ENCODE peak calls at places on chromosome 12, in four cellular contexts. J, R, L and X are unnamed samples. For H3K27me3, the result is how much of the 10 kb centered on the place peaks cover.

GRCh38 chr12:12017798-12018197 is 52.9 kb upstream of the BCL2L14 start:
- DNase-seq in J (no peak), R (no peak), L (no peak), X (no peak)

GRCh38 chr12:121420109-121420508 is 20.2 kb downstream of the RNF34 start:
- DNase-seq in J (no peak), R (no peak), L (no peak), X (no peak)

GRCh38 chr12:11581179-11581755 is 68.2 kb upstream of the ETV6 start:
- DNase-seq in J (peak), R (peak), L (peak), X (peak)

GRCh38 chr12:86241600-86241999 is 14.6 kb downstream of the MGAT4C start:
- DNase-seq in J (no peak), R (no peak), L (no peak), X (no peak)

GRCh38 chr12:43812042-43812441 is 5.9 kb upstream of the TWF1 start:
- DNase-seq in J (peak), R (no peak), L (no peak), X (no peak)

GRCh38 chr12:70875628-70876027 is 44.9 kb downstream of the PTPRR start:
- DNase-seq in J (no peak), R (no peak), L (no peak), X (no peak)

GRCh38 chr12:117662620-117663395 is 301.4 kb upstream of the NOS1 start:
- DNase-seq in J (no peak), R (peak), L (no peak), X (peak)

GRCh38 chr12:25553083-25553482 is at the start of gene LMNTD1:
- DNase-seq in J (peak), R (peak), L (peak), X (no peak)

GRCh38 chr12:103858953-103859601 is 18.0 kb upstream of the NT5DC3 start:
- DNase-seq in J (peak), R (peak), L (peak), X (peak)

GRCh38 chr12:107014050-107014449 is 27.1 kb upstream of the MTERF2 start:
- DNase-seq in J (peak), R (peak), L (peak), X (no peak)

GRCh38 chr12:6089041-6089823 is 35.2 kb downstream of the VWF start:
- DNase-seq in J (peak), R (peak), L (peak), X (no peak)

GRCh38 chr12:43011383-43011926 is 421.9 kb upstream of the PRICKLE1 start:
- DNase-seq in J (no peak), R (no peak), L (no peak), X (no peak)

GRCh38 chr12:121400332-121401139 is 618 bp downstream of the RNF34 start:
- DNase-seq in J (peak), R (peak), L (peak), X (peak)

GRCh38 chr12:124370384-124370783 is 75.5 kb downstream of the RFLNA start:
- DNase-seq in J (no peak), R (no peak), L (no peak), X (no peak)

GRCh38 chr12:29043069-29043468 is 106.0 kb upstream of the FAR2 start:
- DNase-seq in J (no peak), R (peak), L (no peak), X (no peak)

GRCh38 chr12:118979763-118980406 is 1.5 kb upstream of the SRRM4 start:
- DNase-seq in J (peak), R (peak), L (peak), X (peak)

GRCh38 chr12:82130763-82131162 is 227.4 kb downstream of the CCDC59 start:
- DNase-seq in J (no peak), R (no peak), L (no peak), X (no peak)

GRCh38 chr12:42862055-42862454 is 272.5 kb upstream of the PRICKLE1 start:
- DNase-seq in J (peak), R (peak), L (no peak), X (peak)

DNA sequence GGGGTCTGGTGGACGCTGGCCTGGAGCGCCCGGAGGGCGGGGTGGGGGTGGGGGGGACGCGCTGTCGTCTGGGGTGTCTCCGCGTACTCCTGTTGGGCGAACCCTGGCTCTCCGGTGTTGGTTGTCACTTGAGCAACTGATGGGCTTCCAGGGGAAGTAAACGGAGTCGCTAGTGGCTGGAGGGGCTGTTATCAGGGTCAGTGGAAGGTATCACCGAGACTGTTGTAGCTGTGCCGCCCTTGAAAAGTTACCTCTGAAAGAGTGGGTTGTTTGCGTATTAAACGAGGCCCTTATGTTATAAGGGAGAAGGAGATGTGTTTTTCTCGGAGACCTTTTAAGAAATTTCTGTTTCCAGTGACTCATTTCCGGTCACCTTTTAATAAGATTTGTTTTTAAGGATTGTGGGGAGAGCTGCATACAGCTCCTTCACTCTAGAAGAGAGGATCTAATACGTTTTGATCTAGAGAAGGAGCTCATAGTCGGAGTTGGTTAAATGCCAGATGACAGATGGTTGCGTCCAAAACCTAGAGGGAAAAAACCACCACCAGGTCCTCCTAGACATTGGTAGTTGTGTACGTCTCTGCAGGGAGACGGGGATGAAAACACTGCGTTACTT is 699 bp upstream of the DBX2 start:
- DNase-seq in J (peak), R (peak), L (no peak), X (no peak)
- H3K4me3 ChIP-seq in J (no peak), R (peak), L (peak), X (no peak)

DNA sequence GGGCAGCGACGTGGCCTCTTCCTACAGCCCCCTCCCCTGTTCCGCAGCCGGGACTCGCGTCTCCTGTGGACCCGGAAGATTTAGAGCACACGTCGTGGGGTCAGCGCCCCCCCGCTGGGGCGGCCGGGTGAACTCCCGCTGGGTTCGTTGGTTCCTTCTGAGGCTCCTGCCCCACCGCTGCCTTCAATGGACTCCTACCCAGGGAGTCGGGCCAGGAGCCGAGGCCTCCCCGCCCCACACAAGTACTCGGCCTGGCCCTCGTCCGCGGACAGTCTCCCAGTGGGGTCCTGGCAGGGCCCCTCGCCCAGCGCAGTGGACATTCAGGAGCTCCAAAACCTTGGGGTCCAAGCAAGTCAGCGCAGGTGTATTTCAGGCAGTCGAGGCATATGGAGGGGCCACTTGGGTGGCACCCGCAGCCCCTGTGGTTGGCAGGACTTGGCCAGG is 1.2 kb downstream of the MMP17 start:
- DNase-seq in J (peak), R (peak), L (peak), X (no peak)
- H3K27me3 ChIP-seq in J (under half), R (under half), L (half or more), X (under half)

DNA sequence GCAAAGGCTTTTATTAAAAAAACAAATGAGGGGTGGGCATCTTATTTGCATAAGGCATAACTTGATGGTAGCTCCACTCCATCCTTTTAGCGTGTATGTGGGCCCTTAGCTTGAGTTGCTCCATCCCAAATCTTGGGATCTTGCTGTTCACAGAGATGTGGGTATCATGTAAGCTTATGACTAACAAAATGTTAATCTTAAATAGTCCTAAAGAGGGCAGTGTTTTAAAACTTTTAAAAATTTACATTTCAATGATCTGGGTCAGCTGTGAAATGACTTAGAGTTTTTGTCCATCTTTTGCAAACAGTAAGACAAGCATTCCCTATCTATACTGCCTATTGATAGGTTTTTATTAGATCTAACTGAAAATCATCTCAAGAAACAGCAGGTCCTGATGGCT is 86.0 kb downstream of the SLCO1A2 start:
- DNase-seq in J (no peak), R (peak), L (peak), X (peak)
- H2AFZ ChIP-seq in J (no peak), R (no peak), L (no peak), X (no peak)

DNA sequence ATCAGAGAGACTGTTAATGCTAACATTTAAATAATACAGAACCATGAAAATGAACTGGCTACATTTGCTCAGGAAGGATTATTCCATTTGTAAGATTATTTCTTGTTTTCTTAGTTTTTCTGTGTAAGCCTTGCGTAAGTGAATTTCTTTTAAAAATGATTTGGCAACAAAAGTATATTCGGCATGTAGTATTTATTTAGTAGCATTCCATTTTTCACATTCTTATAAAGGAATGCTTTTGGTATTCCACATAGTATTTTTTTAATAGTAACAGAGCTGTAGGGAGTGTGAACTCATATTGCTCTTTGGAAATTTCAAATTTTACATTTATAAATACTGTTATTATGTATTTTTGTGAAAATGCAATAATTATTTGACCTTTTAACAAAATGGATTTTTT is 1.0 kb downstream of the PTPRQ start:
- DNase-seq in J (no peak), R (no peak), L (no peak), X (no peak)
- H3K4me3 ChIP-seq in J (no peak), R (no peak), L (no peak), X (no peak)

GRCh38 chr12:97323154-97323553 is 139.4 kb upstream of the RMST start:
- DNase-seq in J (no peak), R (no peak), L (peak), X (no peak)
- H3K27me3 ChIP-seq in J (under half), R (half or more), L (under half), X (under half)

GRCh38 chr12:64229796-64230195 is 7.7 kb upstream of the KICS2 start:
- DNase-seq in J (no peak), R (no peak), L (no peak), X (no peak)

GRCh38 chr12:64229240-64229639 is 7.1 kb upstream of the KICS2 start:
- DNase-seq in J (no peak), R (no peak), L (no peak), X (no peak)

GRCh38 chr12:64236549-64236948 is 14.5 kb upstream of the KICS2 start:
- DNase-seq in J (no peak), R (peak), L (no peak), X (peak)

GRCh38 chr12:64237382-64237781 is 15.3 kb upstream of the KICS2 start:
- DNase-seq in J (no peak), R (no peak), L (no peak), X (no peak)

GRCh38 chr12:64232201-64232600 is 10.1 kb upstream of the KICS2 start:
- DNase-seq in J (no peak), R (no peak), L (no peak), X (no peak)
- H2AFZ ChIP-seq in J (no peak), R (no peak), L (no peak), X (no peak)

GRCh38 chr12:110578522-110579238 is 4.4 kb downstream of the PPTC7 start:
- DNase-seq in J (no peak), R (no peak), L (no peak), X (no peak)
- H3K4me3 ChIP-seq in J (peak), R (peak), L (no peak), X (no peak)

GRCh38 chr12:54207539-54208267 is 18.9 kb upstream of the SMUG1 start:
- DNase-seq in J (peak), R (peak), L (peak), X (peak)

GRCh38 chr12:54206807-54207206 is 18.0 kb upstream of the SMUG1 start:
- DNase-seq in J (no peak), R (no peak), L (no peak), X (no peak)

GRCh38 chr12:54211920-54212319 is 23.1 kb upstream of the SMUG1 start:
- DNase-seq in J (no peak), R (no peak), L (no peak), X (no peak)

GRCh38 chr12:54210400-54210790 is 21.6 kb upstream of the SMUG1 start:
- DNase-seq in J (no peak), R (no peak), L (no peak), X (no peak)

DNA sequence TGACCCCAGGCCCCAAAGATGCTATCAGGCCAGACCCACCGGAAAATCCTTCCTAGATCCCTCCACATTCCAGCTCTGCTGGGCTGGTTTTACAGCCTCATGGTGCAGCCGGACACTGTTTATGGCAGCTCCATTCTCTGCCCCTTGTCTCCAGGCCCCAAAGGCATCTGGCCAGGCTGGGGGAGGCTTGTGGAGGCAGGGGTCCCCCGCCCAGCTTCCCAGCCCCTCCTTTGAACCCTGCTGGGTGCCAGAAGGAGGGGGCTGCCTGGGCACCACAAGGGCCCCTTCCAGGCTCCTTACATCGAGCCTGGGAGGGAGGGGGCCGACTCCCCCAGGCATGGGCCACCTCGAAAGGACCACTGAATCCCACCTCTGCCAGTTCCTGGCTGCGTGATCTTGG is 19.8 kb upstream of the SMUG1 start:
- DNase-seq in J (no peak), R (no peak), L (no peak), X (no peak)
- H3K27me3 ChIP-seq in J (under half), R (under half), L (under half), X (under half)

GRCh38 chr12:59494617-59495016 is 101.2 kb upstream of the SLC16A7 start:
- DNase-seq in J (no peak), R (no peak), L (no peak), X (no peak)

GRCh38 chr12:59500915-59501314 is 94.9 kb upstream of the SLC16A7 start:
- DNase-seq in J (peak), R (peak), L (no peak), X (no peak)

GRCh38 chr12:59500335-59500734 is 95.5 kb upstream of the SLC16A7 start:
- DNase-seq in J (no peak), R (no peak), L (no peak), X (no peak)

DNA sequence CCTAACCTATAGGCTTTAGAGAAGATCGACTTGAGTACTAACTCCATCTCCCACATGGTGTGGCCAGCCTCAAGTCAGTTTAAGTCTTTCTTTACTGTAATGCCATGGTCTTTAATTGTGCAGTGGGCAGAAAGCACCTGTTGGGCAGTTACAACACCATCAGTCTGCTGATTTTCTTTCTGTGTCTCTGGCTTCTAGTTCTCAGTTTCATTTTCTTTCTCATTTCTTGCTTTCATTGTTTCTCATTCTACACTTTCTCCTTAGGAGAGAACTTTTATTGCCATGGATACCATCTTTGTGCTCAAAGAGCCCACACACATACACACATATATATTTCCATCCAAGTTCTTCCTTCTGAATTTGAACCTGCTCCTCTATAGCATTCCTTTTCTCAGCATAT is 96.1 kb upstream of the SLC16A7 start:
- DNase-seq in J (no peak), R (no peak), L (no peak), X (no peak)
- H2AFZ ChIP-seq in J (no peak), R (no peak), L (no peak), X (no peak)

GRCh38 chr12:9024512-9024911 is 35.2 kb downstream of the KLRG1 start:
- DNase-seq in J (no peak), R (no peak), L (no peak), X (no peak)
- H3K4me3 ChIP-seq in J (no peak), R (no peak), L (no peak), X (no peak)